ENCODE peak calls at places on chromosomes 16 and 17, in eight cellular contexts. One of them, this sample, is unnamed.

GRCh38 chr17:39090832-39091622 is 60.4 kb downstream of the PLXDC1 start:
- DNase-seq in tibial artery: no peak
- DNase-seq in heart right ventricle: no peak
- DNase-seq in body of pancreas: no peak
- DNase-seq in spleen: no peak
- DNase-seq in BJ: no peak
- DNase-seq in HepG2: no peak
- DNase-seq in HCT116: no peak
- DNase-seq in this sample: no peak

GRCh38 chr16:27759301-27759871 is 209.4 kb downstream of the KATNIP start:
- DNase-seq in heart right ventricle: no peak
- DNase-seq in HCT116: no peak
- DNase-seq in HepG2: no peak
- DNase-seq in spleen: no peak
- DNase-seq in BJ: no peak
- DNase-seq in tibial artery: no peak
- DNase-seq in body of pancreas: no peak
- DNase-seq in this sample: no peak

GRCh38 chr16:58499615-58500328 is at the start of gene NDRG4:
- DNase-seq in spleen: peak; percentile 83
- DNase-seq in tibial artery: no peak
- DNase-seq in HepG2: peak; percentile 81
- DNase-seq in HCT116: peak; percentile 83
- DNase-seq in BJ: peak; percentile 46
- DNase-seq in heart right ventricle: peak; percentile 50
- DNase-seq in body of pancreas: peak; percentile 43
- DNase-seq in this sample: peak; percentile 57

GRCh38 chr17:79841369-79842135 is 2.3 kb upstream of the CBX4 start:
- DNase-seq in HCT116: no peak
- DNase-seq in spleen: peak; percentile 81
- DNase-seq in tibial artery: no peak
- DNase-seq in heart right ventricle: no peak
- DNase-seq in body of pancreas: no peak
- DNase-seq in HepG2: no peak
- DNase-seq in BJ: no peak
- DNase-seq in this sample: no peak

GRCh38 chr17:57819273-57819672 is 30.6 kb downstream of the MRPS23 start:
- DNase-seq in heart right ventricle: no peak
- DNase-seq in spleen: no peak
- DNase-seq in HepG2: no peak
- DNase-seq in body of pancreas: no peak
- DNase-seq in BJ: no peak
- DNase-seq in tibial artery: no peak
- DNase-seq in HCT116: no peak
- DNase-seq in this sample: no peak

GRCh38 chr17:28878981-28879380 is 18.6 kb downstream of the FLOT2 start:
- DNase-seq in tibial artery: no peak
- DNase-seq in heart right ventricle: no peak
- DNase-seq in HepG2: peak; percentile 57
- DNase-seq in spleen: no peak
- DNase-seq in BJ: no peak
- DNase-seq in body of pancreas: peak; percentile 38
- DNase-seq in HCT116: peak; percentile 67
- DNase-seq in this sample: no peak

GRCh38 chr16:77344306-77344705 is 90.5 kb downstream of the ADAMTS18 start:
- DNase-seq in tibial artery: no peak
- DNase-seq in heart right ventricle: no peak
- DNase-seq in spleen: no peak
- DNase-seq in HepG2: no peak
- DNase-seq in BJ: no peak
- DNase-seq in body of pancreas: no peak
- DNase-seq in HCT116: no peak
- DNase-seq in this sample: no peak

GRCh38 chr17:15260376-15261062 is 4.6 kb downstream of the PMP22 start:
- DNase-seq in HepG2: peak; percentile 35
- DNase-seq in tibial artery: peak; percentile 87
- DNase-seq in heart right ventricle: peak; percentile 92
- DNase-seq in HCT116: no peak
- DNase-seq in spleen: peak; percentile 92
- DNase-seq in body of pancreas: peak; percentile 81
- DNase-seq in BJ: peak; percentile 45
- DNase-seq in this sample: peak; percentile 85

GRCh38 chr17:35486920-35487727 is 38.6 kb upstream of the SLFN13 start:
- DNase-seq in HepG2: no peak
- DNase-seq in heart right ventricle: peak; percentile 52
- DNase-seq in HCT116: no peak
- DNase-seq in BJ: no peak
- DNase-seq in tibial artery: peak; percentile 27
- DNase-seq in spleen: peak; percentile 91
- DNase-seq in body of pancreas: peak; percentile 57
- DNase-seq in this sample: peak; percentile 74

GRCh38 chr17:40448213-40448638 is 5.0 kb downstream of the IGFBP4 start:
- DNase-seq in BJ: no peak
- DNase-seq in spleen: no peak
- DNase-seq in heart right ventricle: no peak
- DNase-seq in tibial artery: peak; percentile 75
- DNase-seq in HepG2: peak; percentile 39
- DNase-seq in body of pancreas: peak; percentile 48
- DNase-seq in HCT116: no peak
- DNase-seq in this sample: peak; percentile 73

GRCh38 chr16:84360170-84360569 is 8.2 kb upstream of the ATP2C2 start:
- DNase-seq in heart right ventricle: no peak
- DNase-seq in spleen: no peak
- DNase-seq in BJ: no peak
- DNase-seq in tibial artery: no peak
- DNase-seq in HepG2: no peak
- DNase-seq in body of pancreas: no peak
- DNase-seq in HCT116: no peak
- DNase-seq in this sample: no peak

GRCh38 chr17:58920773-58921172 is 165.1 kb downstream of the PPM1E start:
- DNase-seq in HCT116: no peak
- DNase-seq in tibial artery: no peak
- DNase-seq in BJ: no peak
- DNase-seq in spleen: no peak
- DNase-seq in HepG2: no peak
- DNase-seq in heart right ventricle: no peak
- DNase-seq in body of pancreas: no peak
- DNase-seq in this sample: no peak

GRCh38 chr16:9297437-9298113 is 206.1 kb downstream of the HAPSTR1 start:
- DNase-seq in BJ: no peak
- DNase-seq in tibial artery: peak; percentile 23
- DNase-seq in heart right ventricle: peak; percentile 29
- DNase-seq in HepG2: peak; percentile 63
- DNase-seq in body of pancreas: no peak
- DNase-seq in spleen: no peak
- DNase-seq in HCT116: peak; percentile 34
- DNase-seq in this sample: no peak

GRCh38 chr16:72371307-72372081 is 199.5 kb upstream of the PMFBP1 start:
- DNase-seq in spleen: no peak
- DNase-seq in body of pancreas: no peak
- DNase-seq in BJ: peak; percentile 32
- DNase-seq in HepG2: no peak
- DNase-seq in heart right ventricle: no peak
- DNase-seq in tibial artery: no peak
- DNase-seq in HCT116: peak; percentile 15
- DNase-seq in this sample: no peak

GRCh38 chr17:81109957-81110356 is 55.4 kb upstream of the PVALEF start:
- DNase-seq in spleen: no peak
- DNase-seq in HCT116: no peak
- DNase-seq in BJ: no peak
- DNase-seq in tibial artery: no peak
- DNase-seq in heart right ventricle: no peak
- DNase-seq in body of pancreas: no peak
- DNase-seq in HepG2: no peak
- DNase-seq in this sample: no peak
- H3K36me3 ChIP-seq in spleen: no peaks in the 10 kb centered on the region
- H3K36me3 ChIP-seq in HCT116: peaks cover 13% of the 10 kb centered on the region
- H3K36me3 ChIP-seq in BJ: peaks cover 14% of the 10 kb centered on the region
- H3K36me3 ChIP-seq in tibial artery: peaks cover 48% of the 10 kb centered on the region
- H3K36me3 ChIP-seq in heart right ventricle: peaks cover 27% of the 10 kb centered on the region
- H3K36me3 ChIP-seq in body of pancreas: no peaks in the 10 kb centered on the region
- H3K36me3 ChIP-seq in HepG2: peaks cover 4% of the 10 kb centered on the region
- H3K36me3 ChIP-seq in this sample: no peaks in the 10 kb centered on the region

DNA sequence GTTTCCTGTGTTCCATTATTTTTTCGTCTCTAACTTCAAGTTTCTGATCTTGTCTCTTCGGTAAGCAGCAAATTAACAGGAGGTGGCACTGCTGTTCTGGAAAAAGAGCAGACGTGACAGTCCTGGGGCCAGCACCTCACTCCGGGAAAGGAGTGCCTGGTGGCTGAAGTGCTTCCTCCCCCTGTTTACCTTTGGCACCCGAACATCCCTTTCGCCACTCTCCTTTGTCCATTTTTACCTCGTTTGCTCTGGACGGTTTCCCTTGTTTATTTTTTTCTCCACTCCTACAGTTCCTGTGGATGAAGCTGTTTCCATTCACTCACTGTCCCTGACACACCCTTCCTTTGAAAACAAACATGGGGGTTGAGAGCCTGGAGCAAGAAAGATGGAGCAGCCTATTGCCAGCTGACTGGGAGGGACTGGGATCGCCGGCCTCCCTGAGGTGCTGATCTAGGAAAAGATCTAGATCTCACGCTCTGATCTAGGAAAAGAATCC is 12.6 kb downstream of the SAP30BP start:
- DNase-seq in body of pancreas: peak; percentile 39
- DNase-seq in tibial artery: no peak
- DNase-seq in spleen: peak; percentile 75
- DNase-seq in HepG2: no peak
- DNase-seq in HCT116: no peak
- DNase-seq in heart right ventricle: no peak
- DNase-seq in BJ: peak; percentile 51
- DNase-seq in this sample: peak; percentile 48
- TF ChIP-seq CTCF in body of pancreas: peak; percentile 45
- TF ChIP-seq CTCF in tibial artery: peak; percentile 5
- TF ChIP-seq CTCF in spleen: no peak
- TF ChIP-seq CTCF in HepG2: peak; percentile 57
- TF ChIP-seq CTCF in HCT116: peak; percentile 90
- TF ChIP-seq CTCF in heart right ventricle: peak; percentile 56
- TF ChIP-seq CTCF in BJ: peak; percentile 34
- TF ChIP-seq CTCF in this sample: peak; percentile 22

GRCh38 chr17:81572499-81573030 is 20.4 kb upstream of the FAAP100 start:
- DNase-seq in tibial artery: no peak
- DNase-seq in HCT116: no peak
- DNase-seq in spleen: no peak
- DNase-seq in heart right ventricle: no peak
- DNase-seq in HepG2: no peak
- DNase-seq in BJ: no peak
- DNase-seq in body of pancreas: no peak
- DNase-seq in this sample: no peak

GRCh38 chr17:81575836-81576235 is 23.7 kb upstream of the FAAP100 start:
- DNase-seq in BJ: no peak
- DNase-seq in heart right ventricle: no peak
- DNase-seq in body of pancreas: no peak
- DNase-seq in spleen: no peak
- DNase-seq in HCT116: no peak
- DNase-seq in tibial artery: no peak
- DNase-seq in HepG2: peak; percentile 59
- DNase-seq in this sample: no peak

GRCh38 chr17:81576621-81577277 is 24.6 kb upstream of the FAAP100 start:
- DNase-seq in BJ: no peak
- DNase-seq in body of pancreas: no peak
- DNase-seq in spleen: no peak
- DNase-seq in tibial artery: no peak
- DNase-seq in HCT116: no peak
- DNase-seq in heart right ventricle: no peak
- DNase-seq in HepG2: peak; percentile 89
- DNase-seq in this sample: no peak

GRCh38 chr17:81574643-81574956 is 22.4 kb upstream of the FAAP100 start:
- DNase-seq in heart right ventricle: no peak
- DNase-seq in body of pancreas: no peak
- DNase-seq in spleen: no peak
- DNase-seq in HepG2: no peak
- DNase-seq in HCT116: no peak
- DNase-seq in tibial artery: no peak
- DNase-seq in BJ: no peak
- DNase-seq in this sample: no peak

GRCh38 chr17:81573794-81574642 is 21.9 kb upstream of the FAAP100 start:
- DNase-seq in body of pancreas: no peak
- DNase-seq in HCT116: no peak
- DNase-seq in spleen: no peak
- DNase-seq in HepG2: no peak
- DNase-seq in heart right ventricle: no peak
- DNase-seq in tibial artery: no peak
- DNase-seq in BJ: no peak
- DNase-seq in this sample: no peak
- H3K36me3 ChIP-seq in body of pancreas: peaks cover 14% of the 10 kb centered on the region
- H3K36me3 ChIP-seq in HCT116: peaks cover 47% of the 10 kb centered on the region
- H3K36me3 ChIP-seq in spleen: peaks cover 43% of the 10 kb centered on the region
- H3K36me3 ChIP-seq in HepG2: peaks cover 39% of the 10 kb centered on the region
- H3K36me3 ChIP-seq in heart right ventricle: peaks cover 86% of the 10 kb centered on the region
- H3K36me3 ChIP-seq in tibial artery: peaks cover 72% of the 10 kb centered on the region
- H3K36me3 ChIP-seq in BJ: peaks cover 21% of the 10 kb centered on the region
- H3K36me3 ChIP-seq in this sample: peaks cover 11% of the 10 kb centered on the region

GRCh38 chr17:78766225-78766624 is 15.8 kb downstream of the CYTH1 start:
- DNase-seq in HCT116: no peak
- DNase-seq in HepG2: no peak
- DNase-seq in tibial artery: no peak
- DNase-seq in body of pancreas: no peak
- DNase-seq in spleen: no peak
- DNase-seq in BJ: no peak
- DNase-seq in heart right ventricle: no peak
- DNase-seq in this sample: no peak

GRCh38 chr17:78766743-78767294 is 15.3 kb downstream of the CYTH1 start:
- DNase-seq in spleen: no peak
- DNase-seq in BJ: no peak
- DNase-seq in HepG2: no peak
- DNase-seq in HCT116: no peak
- DNase-seq in tibial artery: no peak
- DNase-seq in heart right ventricle: no peak
- DNase-seq in body of pancreas: no peak
- DNase-seq in this sample: no peak

GRCh38 chr17:78767806-78768205 is 14.3 kb downstream of the CYTH1 start:
- DNase-seq in tibial artery: no peak
- DNase-seq in spleen: no peak
- DNase-seq in HepG2: no peak
- DNase-seq in HCT116: no peak
- DNase-seq in BJ: no peak
- DNase-seq in body of pancreas: no peak
- DNase-seq in heart right ventricle: no peak
- DNase-seq in this sample: no peak

GRCh38 chr17:78771758-78772382 is 10.2 kb downstream of the CYTH1 start:
- DNase-seq in BJ: no peak
- DNase-seq in spleen: no peak
- DNase-seq in HepG2: no peak
- DNase-seq in body of pancreas: no peak
- DNase-seq in heart right ventricle: no peak
- DNase-seq in tibial artery: no peak
- DNase-seq in HCT116: no peak
- DNase-seq in this sample: no peak

DNA sequence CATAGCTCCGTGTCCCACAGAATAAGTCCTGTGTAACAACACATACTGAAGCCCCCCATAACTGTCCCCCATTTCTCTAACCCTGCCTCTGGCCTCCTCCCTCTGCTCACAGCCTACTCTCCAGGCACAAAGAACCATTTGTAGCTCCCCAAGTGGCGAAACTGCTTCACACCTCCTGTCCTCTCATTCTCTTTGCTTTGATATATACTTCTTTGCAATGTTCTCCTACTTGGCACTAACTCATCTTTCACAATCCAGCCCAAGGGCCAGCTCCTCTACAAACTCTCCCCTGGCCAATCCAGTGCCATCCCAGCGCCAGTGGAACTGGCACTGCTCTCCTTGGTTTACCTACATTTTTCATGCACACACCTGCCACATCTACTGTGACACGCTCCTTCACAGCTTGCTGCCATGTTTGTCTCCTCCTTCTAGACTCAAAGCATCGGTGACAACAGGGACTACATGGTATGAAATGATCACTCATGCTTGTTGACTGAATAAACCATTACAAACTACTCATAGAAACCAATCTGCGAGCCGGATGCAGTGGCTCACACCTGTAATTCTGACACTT is 12.8 kb downstream of the CYTH1 start:
- DNase-seq in HCT116: no peak
- DNase-seq in BJ: no peak
- DNase-seq in tibial artery: no peak
- DNase-seq in body of pancreas: no peak
- DNase-seq in spleen: no peak
- DNase-seq in HepG2: no peak
- DNase-seq in heart right ventricle: no peak
- DNase-seq in this sample: no peak
- TF ChIP-seq CTCF in HCT116: no peak
- TF ChIP-seq CTCF in BJ: no peak
- TF ChIP-seq CTCF in tibial artery: no peak
- TF ChIP-seq CTCF in body of pancreas: no peak
- TF ChIP-seq CTCF in spleen: no peak
- TF ChIP-seq CTCF in HepG2: peak; percentile 28
- TF ChIP-seq CTCF in heart right ventricle: no peak
- TF ChIP-seq CTCF in this sample: no peak

This sample was measured in mucosa of descending colon.